ENCODE peak calls at places on chromosome 7, in nine cellular contexts. L, O, C, T, X, R, G, H and K are unnamed samples.

GRCh38 chr7:12731214-12731656 is 43.8 kb downstream of the ARL4A start:
- DNase-seq in L (no peak), O (no peak), C (no peak), T (no peak), X (no peak), R (no peak), G (no peak), H (no peak), K (no peak)

GRCh38 chr7:37074370-37074769 is 350.1 kb upstream of the AOAH start:
- DNase-seq in L (no peak), O (peak), C (no peak), T (no peak), X (no peak), R (no peak), G (no peak), H (no peak), K (no peak)

GRCh38 chr7:158001003-158001402 is 586.6 kb downstream of the PTPRN2 start:
- DNase-seq in L (no peak), O (no peak), C (no peak), T (no peak), X (no peak), R (peak), G (no peak), H (no peak), K (no peak)

GRCh38 chr7:24706211-24707165 is 50.8 kb downstream of the GSDME start:
- DNase-seq in L (no peak), O (no peak), C (no peak), T (peak), X (no peak), R (no peak), G (no peak), H (no peak), K (no peak)

GRCh38 chr7:36015733-36016132 is 137.3 kb upstream of the EEPD1 start:
- DNase-seq in L (no peak), O (no peak), C (no peak), T (no peak), X (no peak), R (no peak), G (no peak), H (no peak), K (no peak)

GRCh38 chr7:24580283-24580946 is 7.2 kb downstream of the PALS2 start:
- DNase-seq in L (no peak), O (no peak), C (no peak), T (no peak), X (no peak), R (no peak), G (no peak), H (no peak), K (no peak)

GRCh38 chr7:154776350-154776749 is 226.6 kb downstream of the PAXIP1 start:
- DNase-seq in L (no peak), O (no peak), C (no peak), T (no peak), X (no peak), R (no peak), G (no peak), H (no peak), K (no peak)

GRCh38 chr7:153034791-153035190 is 275.2 kb downstream of the ACTR3B start:
- DNase-seq in L (no peak), O (no peak), C (no peak), T (no peak), X (peak), R (no peak), G (no peak), H (no peak), K (no peak)

GRCh38 chr7:57308631-57309408 is 141.2 kb upstream of the ZNF716 start:
- DNase-seq in L (no peak), O (no peak), C (no peak), T (no peak), X (no peak), R (no peak), G (no peak), H (no peak), K (no peak)
- TF ChIP-seq CTCF in L (peak), O (no peak), C (no peak), T (no peak), X (no peak), R (no peak), G (no peak), H (no peak), K (no peak)

GRCh38 chr7:32936686-32937085 is 20.6 kb upstream of the FKBP9 start:
- DNase-seq in L (no peak), O (no peak), C (no peak), T (no peak), X (no peak), R (no peak), G (no peak), H (no peak), K (no peak)
- TF ChIP-seq CTCF in L (no peak), O (no peak), C (no peak), T (no peak), X (no peak), R (no peak), G (no peak), H (no peak), K (no peak)

GRCh38 chr7:149028346-149029109 is at the start of gene PDIA4:
- DNase-seq in L (peak), O (peak), C (peak), T (peak), X (peak), R (peak), G (peak), H (peak), K (peak)
- TF ChIP-seq CTCF in L (no peak), O (peak), C (no peak), T (no peak), X (no peak), R (no peak), G (peak), H (no peak), K (peak)

DNA sequence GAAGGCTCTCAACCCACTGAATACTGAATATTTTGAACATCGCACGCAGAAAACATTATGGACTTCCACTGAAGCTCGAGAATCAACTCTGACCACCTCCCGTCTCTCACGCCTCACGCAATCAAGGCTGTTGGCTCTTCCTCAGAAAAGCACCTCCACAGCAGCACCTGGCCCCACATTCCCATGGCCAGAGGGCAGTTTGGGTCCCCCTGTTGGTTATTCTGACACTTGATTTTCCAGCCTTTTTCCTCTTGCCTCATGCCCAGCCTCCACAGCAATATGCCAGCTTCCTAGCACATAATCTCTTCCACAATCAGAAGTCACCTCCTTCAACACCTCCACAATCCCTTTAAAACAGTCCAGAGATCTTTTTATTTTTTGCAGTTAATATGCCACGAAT is 55.9 kb downstream of the SVOPL start:
- DNase-seq in L (no peak), O (peak), C (no peak), T (no peak), X (no peak), R (no peak), G (no peak), H (no peak), K (no peak)
- TF ChIP-seq CTCF in L (no peak), O (peak), C (no peak), T (no peak), X (no peak), R (no peak), G (no peak), H (no peak), K (no peak)

DNA sequence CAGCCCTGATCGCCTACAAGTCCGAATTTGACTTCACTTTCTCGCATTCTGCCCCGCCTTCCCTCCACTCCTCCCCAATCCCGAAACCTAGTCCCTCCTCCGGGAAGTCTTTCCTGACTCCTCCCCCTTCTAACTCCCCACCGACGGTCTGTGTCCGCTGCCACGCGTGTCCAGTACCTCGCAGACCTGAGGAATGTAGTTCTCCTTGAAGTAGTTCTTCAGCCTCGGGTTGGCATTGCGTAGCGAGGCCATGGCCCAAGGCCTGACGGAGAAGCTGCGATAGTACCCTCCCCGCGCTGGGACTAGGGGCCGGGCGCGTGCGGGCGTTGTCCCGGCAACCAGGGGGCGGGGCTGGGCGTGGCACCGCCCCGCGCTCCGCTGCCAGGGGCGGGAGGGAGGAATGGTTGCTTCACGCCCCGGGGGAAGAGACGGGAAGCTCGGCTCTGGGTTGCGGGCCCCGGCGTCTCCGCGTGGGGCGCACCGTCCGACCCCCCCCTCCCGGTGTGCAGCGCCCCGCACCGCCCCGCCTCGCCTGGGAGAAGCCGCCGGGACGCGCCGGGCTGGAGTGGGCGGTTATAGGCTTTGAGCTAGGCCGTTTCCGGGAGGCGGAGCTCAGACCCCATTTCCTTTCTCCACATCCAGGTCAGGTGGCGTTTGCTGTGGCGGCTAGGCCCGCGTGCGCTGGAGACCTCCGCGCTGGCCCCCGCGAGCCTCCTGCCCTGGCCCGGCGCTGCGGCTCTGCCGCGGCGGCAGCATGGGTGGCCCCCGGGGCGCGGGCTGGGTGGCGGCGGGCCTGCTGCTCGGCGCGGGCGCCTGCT is at the start of the genes ARMC10 and FBXL13:
- DNase-seq in L (peak), O (peak), C (peak), T (peak), X (peak), R (peak), G (peak), H (peak), K (peak)
- TF ChIP-seq CTCF in L (no peak), O (peak), C (peak), T (no peak), X (peak), R (no peak), G (peak), H (peak), K (peak)

GRCh38 chr7:156472267-156472666 is 168.3 kb upstream of the RNF32 start:
- DNase-seq in L (no peak), O (no peak), C (no peak), T (no peak), X (no peak), R (no peak), G (no peak), H (no peak), K (no peak)

GRCh38 chr7:156466955-156467625 is 173.5 kb upstream of the RNF32 start:
- DNase-seq in L (no peak), O (no peak), C (no peak), T (no peak), X (no peak), R (no peak), G (no peak), H (no peak), K (no peak)

GRCh38 chr7:156474241-156474743 is 166.3 kb upstream of the RNF32 start:
- DNase-seq in L (no peak), O (no peak), C (no peak), T (no peak), X (no peak), R (no peak), G (peak), H (no peak), K (no peak)

GRCh38 chr7:156473476-156474240 is 166.9 kb upstream of the RNF32 start:
- DNase-seq in L (peak), O (peak), C (no peak), T (no peak), X (no peak), R (no peak), G (no peak), H (no peak), K (no peak)

DNA sequence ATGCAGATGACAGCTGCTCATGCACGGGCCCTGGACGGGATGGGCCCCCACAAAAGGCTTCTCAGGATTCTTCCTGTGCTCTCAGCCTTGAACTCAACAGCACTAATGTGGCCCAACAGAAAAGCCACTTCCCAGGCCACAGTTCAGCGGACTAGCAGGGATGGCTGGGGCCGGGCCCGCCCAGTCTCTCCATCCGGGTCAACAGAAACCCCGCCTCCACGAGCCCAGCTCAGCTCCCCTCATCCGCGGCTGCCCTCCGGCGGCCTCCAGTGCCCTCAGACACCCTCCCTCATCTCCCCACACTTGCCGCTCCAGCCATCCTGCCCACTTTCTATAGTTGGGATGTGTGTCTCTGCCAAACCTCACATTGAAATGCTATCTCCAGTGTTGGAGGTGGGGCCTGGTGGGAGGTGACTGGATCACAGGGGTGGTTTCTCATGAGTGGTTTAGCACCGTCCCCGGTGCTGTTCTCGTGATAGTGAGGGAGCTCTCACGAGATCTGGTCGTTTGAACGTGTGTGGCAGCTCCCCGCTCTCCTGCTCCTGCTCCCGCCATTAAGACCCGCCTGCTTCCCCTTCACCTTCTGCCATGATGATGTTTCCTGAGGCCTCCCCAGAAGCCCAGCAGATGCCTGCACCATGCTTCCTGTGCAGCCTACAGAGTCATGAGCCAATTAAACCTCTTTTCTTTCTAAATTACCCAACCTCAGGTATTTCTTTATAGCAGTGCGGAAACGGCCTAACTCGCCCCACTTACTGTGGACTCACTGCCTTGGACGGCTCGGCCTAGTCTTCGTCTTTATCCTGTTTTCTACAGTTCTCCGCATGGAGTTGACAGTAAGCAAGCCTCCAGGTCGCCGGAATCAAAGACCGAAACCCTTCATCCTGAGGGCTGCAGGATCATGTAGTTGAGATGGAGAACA is 169.9 kb upstream of the RNF32 start:
- DNase-seq in L (no peak), O (no peak), C (no peak), T (no peak), X (no peak), R (no peak), G (no peak), H (no peak), K (no peak)
- TF ChIP-seq CTCF in L (no peak), O (no peak), C (no peak), T (no peak), X (no peak), R (no peak), G (no peak), H (no peak), K (no peak)

GRCh38 chr7:50306491-50307367 is 2.2 kb downstream of the IKZF1 start:
- DNase-seq in L (no peak), O (peak), C (no peak), T (no peak), X (no peak), R (no peak), G (no peak), H (no peak), K (no peak)

GRCh38 chr7:50308301-50309129 is 4.0 kb downstream of the IKZF1 start:
- DNase-seq in L (no peak), O (peak), C (peak), T (no peak), X (no peak), R (no peak), G (no peak), H (no peak), K (no peak)

GRCh38 chr7:50305697-50306300 is 1.3 kb downstream of the IKZF1 start:
- DNase-seq in L (no peak), O (no peak), C (no peak), T (no peak), X (no peak), R (no peak), G (no peak), H (no peak), K (no peak)

GRCh38 chr7:50309130-50309478 is 4.6 kb downstream of the IKZF1 start:
- DNase-seq in L (no peak), O (no peak), C (no peak), T (no peak), X (no peak), R (no peak), G (no peak), H (no peak), K (no peak)

DNA sequence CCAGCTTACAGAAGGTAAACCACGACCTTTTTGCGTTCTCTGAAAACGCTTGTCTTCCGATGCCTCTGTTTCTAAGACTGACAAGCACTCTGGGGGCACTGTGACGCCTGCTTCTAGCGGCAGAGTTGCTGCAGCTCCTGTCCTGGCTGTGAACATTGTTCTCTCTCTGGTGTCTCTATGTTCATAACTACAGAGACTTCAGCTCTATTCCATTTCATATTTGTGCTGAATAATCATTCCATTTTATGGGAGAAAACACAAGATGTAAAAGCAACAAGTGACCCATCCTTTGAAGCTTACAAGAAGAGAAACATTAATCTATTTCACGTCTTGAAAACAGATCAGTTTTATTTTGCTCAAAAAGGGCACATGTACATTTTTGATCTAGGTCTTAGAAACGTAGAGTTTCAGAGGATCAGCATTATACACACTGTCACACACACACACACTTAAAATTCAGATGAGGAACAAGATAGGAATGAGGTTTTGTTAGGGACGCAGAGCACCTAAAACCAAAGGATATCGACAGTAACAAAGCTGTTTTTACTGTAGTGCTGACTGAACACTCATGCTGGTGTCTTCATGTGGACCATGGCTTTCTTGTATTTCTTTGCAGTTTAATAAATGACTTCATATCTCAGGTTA is 3.0 kb downstream of the IKZF1 start:
- DNase-seq in L (no peak), O (peak), C (no peak), T (no peak), X (no peak), R (no peak), G (no peak), H (peak), K (no peak)
- TF ChIP-seq CTCF in L (peak), O (no peak), C (no peak), T (no peak), X (no peak), R (no peak), G (no peak), H (no peak), K (no peak)